ENCODE peak calls at places on chromosomes 2 and 18, in seven cellular contexts. One of them, this sample, is unnamed.

GRCh38 chr2:220282221-220282620 is 654.8 kb downstream of the SLC4A3 start:
- DNase-seq in CD4-positive, alpha-beta T cell: no peak
- DNase-seq in tibial nerve: no peak
- DNase-seq in mammary epithelial cell: no peak
- DNase-seq in WERI-Rb-1: no peak
- DNase-seq in tibial artery: no peak
- DNase-seq in hepatocyte: peak; percentile 6
- DNase-seq in this sample: no peak

GRCh38 chr2:1515986-1516797 is 102.9 kb downstream of the TPO start:
- DNase-seq in tibial artery: no peak
- DNase-seq in tibial nerve: no peak
- DNase-seq in hepatocyte: no peak
- DNase-seq in mammary epithelial cell: no peak
- DNase-seq in CD4-positive, alpha-beta T cell: no peak
- DNase-seq in WERI-Rb-1: no peak
- DNase-seq in this sample: no peak

GRCh38 chr18:21815101-21815500 is 74.5 kb downstream of the MIB1 start:
- DNase-seq in hepatocyte: no peak
- DNase-seq in tibial artery: no peak
- DNase-seq in WERI-Rb-1: no peak
- DNase-seq in mammary epithelial cell: no peak
- DNase-seq in CD4-positive, alpha-beta T cell: no peak
- DNase-seq in tibial nerve: no peak
- DNase-seq in this sample: no peak

GRCh38 chr2:23460228-23460627 is 75.2 kb downstream of the KLHL29 start:
- DNase-seq in CD4-positive, alpha-beta T cell: no peak
- DNase-seq in tibial artery: no peak
- DNase-seq in hepatocyte: no peak
- DNase-seq in mammary epithelial cell: no peak
- DNase-seq in WERI-Rb-1: no peak
- DNase-seq in tibial nerve: no peak
- DNase-seq in this sample: no peak

GRCh38 chr2:150075831-150076230 is 411.6 kb downstream of the RND3 start:
- DNase-seq in mammary epithelial cell: peak; percentile 84
- DNase-seq in hepatocyte: no peak
- DNase-seq in tibial nerve: no peak
- DNase-seq in WERI-Rb-1: no peak
- DNase-seq in tibial artery: no peak
- DNase-seq in CD4-positive, alpha-beta T cell: no peak
- DNase-seq in this sample: no peak

GRCh38 chr2:176283268-176283667 is 14.0 kb downstream of the MTX2 start:
- DNase-seq in WERI-Rb-1: no peak
- DNase-seq in CD4-positive, alpha-beta T cell: no peak
- DNase-seq in tibial nerve: no peak
- DNase-seq in tibial artery: no peak
- DNase-seq in hepatocyte: no peak
- DNase-seq in mammary epithelial cell: no peak
- DNase-seq in this sample: no peak

GRCh38 chr2:187511356-187512315 is 42.6 kb downstream of the TFPI start:
- DNase-seq in mammary epithelial cell: no peak
- DNase-seq in tibial nerve: no peak
- DNase-seq in WERI-Rb-1: no peak
- DNase-seq in CD4-positive, alpha-beta T cell: no peak
- DNase-seq in hepatocyte: no peak
- DNase-seq in tibial artery: no peak
- DNase-seq in this sample: no peak

GRCh38 chr2:109542384-109542783 is 71.4 kb downstream of the SEPTIN10 start:
- DNase-seq in tibial artery: no peak
- DNase-seq in hepatocyte: no peak
- DNase-seq in WERI-Rb-1: no peak
- DNase-seq in mammary epithelial cell: no peak
- DNase-seq in tibial nerve: no peak
- DNase-seq in CD4-positive, alpha-beta T cell: no peak
- DNase-seq in this sample: no peak

GRCh38 chr2:179837408-179837807 is 24.0 kb downstream of the ZNF385B start:
- DNase-seq in hepatocyte: no peak
- DNase-seq in CD4-positive, alpha-beta T cell: no peak
- DNase-seq in tibial nerve: no peak
- DNase-seq in tibial artery: no peak
- DNase-seq in WERI-Rb-1: no peak
- DNase-seq in mammary epithelial cell: peak; percentile 61
- DNase-seq in this sample: no peak

GRCh38 chr2:40716879-40717278 is 265.0 kb upstream of the SLC8A1 start:
- DNase-seq in mammary epithelial cell: peak; percentile 73
- DNase-seq in tibial nerve: no peak
- DNase-seq in tibial artery: peak; percentile 24
- DNase-seq in hepatocyte: peak; percentile 4
- DNase-seq in WERI-Rb-1: no peak
- DNase-seq in CD4-positive, alpha-beta T cell: no peak
- DNase-seq in this sample: peak; percentile 66

GRCh38 chr2:232658217-232658785 is 24.9 kb downstream of the EFHD1 start:
- DNase-seq in WERI-Rb-1: no peak
- DNase-seq in mammary epithelial cell: no peak
- DNase-seq in CD4-positive, alpha-beta T cell: no peak
- DNase-seq in tibial artery: no peak
- DNase-seq in hepatocyte: no peak
- DNase-seq in tibial nerve: no peak
- DNase-seq in this sample: no peak

GRCh38 chr2:231926761-231927565 is 767 bp upstream of the NPPC start:
- DNase-seq in tibial artery: peak; percentile 18
- DNase-seq in CD4-positive, alpha-beta T cell: no peak
- DNase-seq in mammary epithelial cell: no peak
- DNase-seq in tibial nerve: no peak
- DNase-seq in hepatocyte: no peak
- DNase-seq in WERI-Rb-1: peak; percentile 33
- DNase-seq in this sample: no peak

GRCh38 chr2:177291701-177292100 is 27.2 kb upstream of the NFE2L2 start:
- DNase-seq in mammary epithelial cell: no peak
- DNase-seq in CD4-positive, alpha-beta T cell: no peak
- DNase-seq in tibial nerve: no peak
- DNase-seq in WERI-Rb-1: no peak
- DNase-seq in tibial artery: no peak
- DNase-seq in hepatocyte: no peak
- DNase-seq in this sample: no peak

GRCh38 chr2:216678098-216678465 is 17.3 kb downstream of the IGFBP5 start:
- DNase-seq in hepatocyte: no peak
- DNase-seq in tibial artery: no peak
- DNase-seq in CD4-positive, alpha-beta T cell: no peak
- DNase-seq in WERI-Rb-1: no peak
- DNase-seq in tibial nerve: no peak
- DNase-seq in mammary epithelial cell: no peak
- DNase-seq in this sample: no peak

GRCh38 chr2:147492471-147492870 is 352.4 kb upstream of the ACVR2A start:
- DNase-seq in mammary epithelial cell: peak; percentile 12
- DNase-seq in CD4-positive, alpha-beta T cell: no peak
- DNase-seq in hepatocyte: no peak
- DNase-seq in tibial nerve: no peak
- DNase-seq in WERI-Rb-1: no peak
- DNase-seq in tibial artery: no peak
- DNase-seq in this sample: no peak

GRCh38 chr2:71277536-71278103 is 50.7 kb upstream of the PAIP2B start:
- DNase-seq in hepatocyte: peak; percentile 35
- DNase-seq in WERI-Rb-1: peak; percentile 88
- DNase-seq in CD4-positive, alpha-beta T cell: peak; percentile 2
- DNase-seq in tibial artery: no peak
- DNase-seq in tibial nerve: peak; percentile 10
- DNase-seq in mammary epithelial cell: peak; percentile 21
- DNase-seq in this sample: peak; percentile 61

GRCh38 chr2:173149491-173149890 is 73.8 kb downstream of the MAP3K20 start:
- DNase-seq in CD4-positive, alpha-beta T cell: peak; percentile 2
- DNase-seq in mammary epithelial cell: no peak
- DNase-seq in WERI-Rb-1: no peak
- DNase-seq in tibial artery: no peak
- DNase-seq in tibial nerve: no peak
- DNase-seq in hepatocyte: no peak
- DNase-seq in this sample: no peak

GRCh38 chr2:73907840-73908452 is 15.1 kb downstream of the ACTG2 start:
- DNase-seq in CD4-positive, alpha-beta T cell: peak; percentile 43
- DNase-seq in mammary epithelial cell: peak; percentile 31
- DNase-seq in tibial nerve: no peak
- DNase-seq in hepatocyte: peak; percentile 23
- DNase-seq in tibial artery: no peak
- DNase-seq in WERI-Rb-1: peak; percentile 56
- DNase-seq in this sample: peak; percentile 49

GRCh38 chr2:158297120-158297519 is 159.4 kb downstream of the CCDC148 start:
- DNase-seq in tibial artery: no peak
- DNase-seq in tibial nerve: no peak
- DNase-seq in mammary epithelial cell: no peak
- DNase-seq in WERI-Rb-1: no peak
- DNase-seq in CD4-positive, alpha-beta T cell: no peak
- DNase-seq in hepatocyte: no peak
- DNase-seq in this sample: no peak

GRCh38 chr2:224359569-224359968 is 42.3 kb downstream of the FAM124B start:
- DNase-seq in tibial artery: no peak
- DNase-seq in tibial nerve: no peak
- DNase-seq in CD4-positive, alpha-beta T cell: no peak
- DNase-seq in WERI-Rb-1: peak; percentile 78
- DNase-seq in hepatocyte: no peak
- DNase-seq in mammary epithelial cell: no peak
- DNase-seq in this sample: no peak

GRCh38 chr2:85719609-85720240 is 25.6 kb downstream of the GNLY start:
- DNase-seq in CD4-positive, alpha-beta T cell: no peak
- DNase-seq in mammary epithelial cell: no peak
- DNase-seq in tibial nerve: no peak
- DNase-seq in hepatocyte: no peak
- DNase-seq in WERI-Rb-1: no peak
- DNase-seq in tibial artery: no peak
- DNase-seq in this sample: no peak

GRCh38 chr18:58402951-58403702 is 225.8 kb downstream of the ALPK2 start:
- DNase-seq in mammary epithelial cell: no peak
- DNase-seq in tibial nerve: no peak
- DNase-seq in WERI-Rb-1: no peak
- DNase-seq in CD4-positive, alpha-beta T cell: no peak
- DNase-seq in tibial artery: no peak
- DNase-seq in hepatocyte: no peak
- DNase-seq in this sample: no peak
- H3K9me3 ChIP-seq in mammary epithelial cell: no peaks in the 10 kb centered on the region
- H3K9me3 ChIP-seq in tibial nerve: no peaks in the 10 kb centered on the region
- H3K9me3 ChIP-seq in WERI-Rb-1: no peaks in the 10 kb centered on the region
- H3K9me3 ChIP-seq in CD4-positive, alpha-beta T cell: no peaks in the 10 kb centered on the region
- H3K9me3 ChIP-seq in tibial artery: no peaks in the 10 kb centered on the region
- H3K9me3 ChIP-seq in hepatocyte: no peaks in the 10 kb centered on the region
- H3K9me3 ChIP-seq in this sample: no peaks in the 10 kb centered on the region

GRCh38 chr2:58702302-58702696 is 461.2 kb upstream of the FANCL start:
- DNase-seq in tibial artery: no peak
- DNase-seq in hepatocyte: no peak
- DNase-seq in WERI-Rb-1: no peak
- DNase-seq in tibial nerve: no peak
- DNase-seq in mammary epithelial cell: peak; percentile 73
- DNase-seq in CD4-positive, alpha-beta T cell: no peak
- DNase-seq in this sample: no peak
- TF ChIP-seq CTCF in tibial artery: no peak
- TF ChIP-seq CTCF in hepatocyte: no peak
- TF ChIP-seq CTCF in WERI-Rb-1: no peak
- TF ChIP-seq CTCF in tibial nerve: no peak
- TF ChIP-seq CTCF in mammary epithelial cell: peak; percentile 12
- TF ChIP-seq CTCF in CD4-positive, alpha-beta T cell: no peak
- TF ChIP-seq CTCF in this sample: no peak

GRCh38 chr2:206031162-206031784 is 54.7 kb downstream of the INO80D start:
- DNase-seq in tibial nerve: no peak
- DNase-seq in tibial artery: no peak
- DNase-seq in CD4-positive, alpha-beta T cell: no peak
- DNase-seq in mammary epithelial cell: peak; percentile 68
- DNase-seq in WERI-Rb-1: no peak
- DNase-seq in hepatocyte: no peak
- DNase-seq in this sample: no peak
- H3K9me3 ChIP-seq in tibial nerve: no peaks in the 10 kb centered on the region
- H3K9me3 ChIP-seq in tibial artery: no peaks in the 10 kb centered on the region
- H3K9me3 ChIP-seq in CD4-positive, alpha-beta T cell: no peaks in the 10 kb centered on the region
- H3K9me3 ChIP-seq in mammary epithelial cell: no peaks in the 10 kb centered on the region
- H3K9me3 ChIP-seq in WERI-Rb-1: peaks cover 8% of the 10 kb centered on the region
- H3K9me3 ChIP-seq in hepatocyte: no peaks in the 10 kb centered on the region
- H3K9me3 ChIP-seq in this sample: no peaks in the 10 kb centered on the region

GRCh38 chr2:79210274-79210917 is 50.8 kb upstream of the REG3A start:
- DNase-seq in tibial nerve: no peak
- DNase-seq in tibial artery: no peak
- DNase-seq in mammary epithelial cell: no peak
- DNase-seq in hepatocyte: no peak
- DNase-seq in WERI-Rb-1: no peak
- DNase-seq in CD4-positive, alpha-beta T cell: no peak
- DNase-seq in this sample: no peak
- TF ChIP-seq CTCF in tibial nerve: no peak
- TF ChIP-seq CTCF in tibial artery: no peak
- TF ChIP-seq CTCF in mammary epithelial cell: no peak
- TF ChIP-seq CTCF in hepatocyte: no peak
- TF ChIP-seq CTCF in WERI-Rb-1: no peak
- TF ChIP-seq CTCF in CD4-positive, alpha-beta T cell: no peak
- TF ChIP-seq CTCF in this sample: no peak

GRCh38 chr2:195695002-195695631 is 38.1 kb downstream of the SLC39A10 start:
- DNase-seq in hepatocyte: no peak
- DNase-seq in CD4-positive, alpha-beta T cell: no peak
- DNase-seq in WERI-Rb-1: no peak
- DNase-seq in tibial artery: no peak
- DNase-seq in tibial nerve: no peak
- DNase-seq in mammary epithelial cell: no peak
- DNase-seq in this sample: no peak
- H3K9me3 ChIP-seq in hepatocyte: peaks cover 6% of the 10 kb centered on the region
- H3K9me3 ChIP-seq in CD4-positive, alpha-beta T cell: peaks cover 6% of the 10 kb centered on the region
- H3K9me3 ChIP-seq in WERI-Rb-1: no peaks in the 10 kb centered on the region
- H3K9me3 ChIP-seq in tibial artery: peaks cover 6% of the 10 kb centered on the region
- H3K9me3 ChIP-seq in tibial nerve: no peaks in the 10 kb centered on the region
- H3K9me3 ChIP-seq in mammary epithelial cell: no peaks in the 10 kb centered on the region
- H3K9me3 ChIP-seq in this sample: no peaks in the 10 kb centered on the region

GRCh38 chr2:38554973-38555595 is 47.6 kb downstream of the HNRNPLL start:
- DNase-seq in CD4-positive, alpha-beta T cell: no peak
- DNase-seq in WERI-Rb-1: no peak
- DNase-seq in hepatocyte: no peak
- DNase-seq in mammary epithelial cell: no peak
- DNase-seq in tibial artery: no peak
- DNase-seq in tibial nerve: no peak
- DNase-seq in this sample: no peak
- TF ChIP-seq CTCF in CD4-positive, alpha-beta T cell: no peak
- TF ChIP-seq CTCF in WERI-Rb-1: peak; percentile 44
- TF ChIP-seq CTCF in hepatocyte: peak; percentile 31
- TF ChIP-seq CTCF in mammary epithelial cell: peak; percentile 48
- TF ChIP-seq CTCF in tibial artery: peak; percentile 19
- TF ChIP-seq CTCF in tibial nerve: no peak
- TF ChIP-seq CTCF in this sample: peak; percentile 64

GRCh38 chr18:79890638-79891037 is 60.8 kb downstream of the SLC66A2 start:
- DNase-seq in mammary epithelial cell: no peak
- DNase-seq in CD4-positive, alpha-beta T cell: no peak
- DNase-seq in WERI-Rb-1: no peak
- DNase-seq in hepatocyte: no peak
- DNase-seq in tibial nerve: no peak
- DNase-seq in tibial artery: no peak
- DNase-seq in this sample: no peak
- H3K9me3 ChIP-seq in mammary epithelial cell: peaks cover 79% of the 10 kb centered on the region
- H3K9me3 ChIP-seq in CD4-positive, alpha-beta T cell: peaks cover 59% of the 10 kb centered on the region
- H3K9me3 ChIP-seq in WERI-Rb-1: peaks cover 58% of the 10 kb centered on the region
- H3K9me3 ChIP-seq in hepatocyte: peaks cover 26% of the 10 kb centered on the region
- H3K9me3 ChIP-seq in tibial nerve: no peaks in the 10 kb centered on the region
- H3K9me3 ChIP-seq in tibial artery: peaks cover 80% of the 10 kb centered on the region
- H3K9me3 ChIP-seq in this sample: peaks cover 10% of the 10 kb centered on the region

This sample was measured in PC-9.